ENCODE peak calls at places on chromosomes 4 and X, in four cellular contexts. X, R, M and F are unnamed samples.
A peak's percentile ranks its signal among the peaks of the same experiment; 100 is the strongest.

GRCh38 chrX:136658151-136658550 is 10.2 kb downstream of the CD40LG start:
- DNase-seq in X (no peak), R (no peak), M (no peak), F (no peak)

GRCh38 chr4:47167391-47167790 is 136.0 kb downstream of the GABRB1 start:
- DNase-seq in X (no peak), R (no peak), M (no peak), F (no peak)

GRCh38 chr4:1220566-1220965 is 28.4 kb downstream of the CTBP1 start:
- DNase-seq in X (no peak), R (no peak), M (no peak), F (no peak)

GRCh38 chrX:87583679-87584078 is 66.1 kb downstream of the KLHL4 start:
- DNase-seq in X (no peak), R (peak; percentile 10), M (no peak), F (no peak)

GRCh38 chr4:52577285-52577968 is 81.7 kb downstream of the USP46 start:
- DNase-seq in X (no peak), R (peak; percentile 81), M (peak; percentile 53), F (peak; percentile 19)

GRCh38 chr4:127463883-127464282 is 168.9 kb upstream of the INTU start:
- DNase-seq in X (no peak), R (no peak), M (no peak), F (no peak)

GRCh38 chr4:22235798-22236197 is 280.1 kb downstream of the ADGRA3 start:
- DNase-seq in X (no peak), R (no peak), M (no peak), F (no peak)

GRCh38 chr4:126004936-126005335 is 690.2 kb downstream of the FAT4 start:
- DNase-seq in X (no peak), R (peak; percentile 60), M (peak; percentile 54), F (no peak)

GRCh38 chrX:80335062-80335830 is 85.0 kb upstream of the TENT5D start:
- DNase-seq in X (peak; percentile 62), R (no peak), M (no peak), F (no peak)

GRCh38 chr4:23484689-23485088 is 405.2 kb downstream of the PPARGC1A start:
- DNase-seq in X (no peak), R (no peak), M (no peak), F (no peak)

DNA sequence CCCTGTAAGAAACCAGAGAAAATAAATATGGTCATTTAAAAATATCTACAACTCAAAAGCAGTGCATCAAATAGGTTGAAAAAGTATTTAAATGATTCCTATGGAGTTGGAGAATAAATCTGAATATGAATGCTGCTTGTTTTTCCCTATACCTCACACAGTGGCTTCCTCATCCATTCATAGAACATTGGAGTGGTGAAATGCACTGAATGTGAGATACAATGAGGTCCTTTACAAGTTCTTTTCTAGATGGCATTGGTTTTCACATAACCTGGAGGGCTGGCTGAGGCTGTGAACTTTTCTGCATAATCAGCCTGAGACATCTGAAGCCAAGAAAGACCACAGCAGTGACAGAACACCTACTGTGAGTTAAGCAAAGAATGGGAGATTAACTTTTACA is 279.1 kb upstream of the NRK start:
- DNase-seq in X (no peak), R (no peak), M (no peak), F (no peak)
- H3K27ac ChIP-seq in X (no peak overlapping the region), R (no peak overlapping the region), M (no peak overlapping the region), F (no peak overlapping the region)

DNA sequence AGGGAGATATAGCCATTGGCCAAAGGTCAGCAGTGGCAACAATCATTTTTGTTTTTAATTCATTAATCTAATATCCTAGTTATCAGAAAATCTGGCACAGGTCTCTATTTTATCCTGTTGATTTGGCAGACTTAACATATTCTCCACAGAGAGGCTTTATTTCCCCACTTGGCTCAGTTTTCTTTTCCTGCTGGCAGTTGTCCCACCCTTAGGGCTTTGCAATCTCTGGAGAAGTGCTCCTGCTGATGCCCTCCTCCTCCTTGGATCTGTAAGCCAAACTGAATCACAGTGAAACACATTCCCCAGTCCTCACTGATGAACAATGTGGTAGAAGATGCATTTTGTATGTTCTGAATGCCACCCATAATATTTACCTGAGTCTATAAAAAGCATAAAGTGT is 889.7 kb downstream of the PDHA2 start:
- DNase-seq in X (no peak), R (no peak), M (no peak), F (no peak)
- TF ChIP-seq CTCF in X (no peak), R (no peak), M (no peak), F (no peak)

DNA sequence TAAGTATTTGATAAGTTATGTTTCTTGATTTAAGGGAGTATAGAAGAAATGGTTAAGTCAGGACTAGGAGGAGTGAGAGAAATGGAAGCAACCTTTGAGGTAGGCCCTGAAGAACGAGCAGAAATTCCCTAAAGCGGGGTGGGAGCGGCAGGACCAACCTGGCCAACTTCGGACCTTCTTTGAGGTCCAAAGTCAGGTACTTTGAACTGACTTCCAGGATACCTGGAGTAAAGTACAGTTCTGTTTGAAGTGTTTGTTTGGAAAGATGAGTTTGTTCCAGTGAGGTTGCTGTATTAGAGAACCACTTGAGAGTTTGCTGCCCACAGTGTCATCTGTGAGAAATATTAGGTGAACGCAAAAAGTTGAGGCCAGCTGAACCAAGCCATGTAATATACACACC is 11.7 kb downstream of the RNF4 start:
- DNase-seq in X (no peak), R (no peak), M (no peak), F (no peak)
- H3K27ac ChIP-seq in X (no peak overlapping the region), R (no peak overlapping the region), M (no peak overlapping the region), F (no peak overlapping the region)

GRCh38 chr4:136150046-136150445 is 1382.2 kb downstream of the PCDH18 start:
- DNase-seq in X (no peak), R (no peak), M (no peak), F (no peak)
- TF ChIP-seq CTCF in X (no peak), R (no peak), M (no peak), F (no peak)

GRCh38 chr4:182807841-182808548 is 109.2 kb downstream of the DCTD start:
- DNase-seq in X (no peak), R (no peak), M (no peak), F (no peak)
- H3K27ac ChIP-seq in X (no peak overlapping the region), R (no peak overlapping the region), M (no peak overlapping the region), F (peak overlapping the region; percentile 57)

DNA sequence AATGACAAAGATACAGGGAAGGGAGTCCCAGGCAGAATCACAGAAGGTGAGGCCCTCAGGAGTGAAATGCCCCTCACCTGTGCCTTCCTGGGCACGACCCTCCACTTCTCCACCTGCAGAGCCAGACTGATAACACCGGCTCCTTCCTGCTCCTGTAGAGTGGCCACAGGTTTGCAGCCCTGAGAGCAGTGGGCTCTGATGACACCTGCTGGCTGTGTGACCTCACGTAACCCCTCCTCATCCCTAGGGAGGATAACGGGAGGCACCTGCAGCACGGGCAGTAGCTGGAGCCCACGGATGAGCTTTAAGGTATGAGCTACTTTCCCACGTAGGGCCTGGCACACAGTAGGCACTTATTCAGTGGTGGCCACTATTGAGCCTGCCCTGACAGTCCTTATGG is 25.5 kb upstream of the MAN2B2 start:
- DNase-seq in X (no peak), R (no peak), M (no peak), F (no peak)
- TF ChIP-seq CTCF in X (no peak), R (no peak), M (no peak), F (no peak)

DNA sequence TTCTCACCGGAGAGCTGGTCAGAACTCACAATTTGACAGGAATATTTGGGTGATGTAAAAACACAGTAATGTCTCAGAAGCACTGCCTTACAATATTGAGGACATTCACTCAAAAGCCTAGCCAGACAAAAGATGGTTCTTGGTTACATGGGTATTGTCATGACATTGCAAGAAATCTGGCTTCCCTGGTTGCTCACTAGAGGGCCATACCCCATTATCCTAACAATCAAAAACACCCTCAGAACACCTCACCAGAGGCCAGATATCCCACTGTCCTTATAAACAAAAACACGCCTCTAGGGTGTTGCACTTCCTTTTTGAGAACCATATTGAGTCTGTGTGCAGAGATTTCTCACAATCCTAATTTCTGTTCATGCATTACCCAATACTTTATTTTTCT is 1029.1 kb upstream of the AGA start:
- DNase-seq in X (no peak), R (no peak), M (no peak), F (no peak)
- H3K27ac ChIP-seq in X (no peak overlapping the region), R (no peak overlapping the region), M (no peak overlapping the region), F (no peak overlapping the region)